ENCODE peak calls at places on chromosomes 7 and 10, in five cellular contexts. M is GM12878, C is K562, T is HepG2, H is H1. J is an unnamed sample.

GRCh38 chr7:34759477-34760125 is 101.6 kb downstream of the NPSR1 start:
- DNase-seq in M (no peak), T (peak), H (no peak), C (peak), J (peak)

GRCh38 chr7:100568176-100568935 is 5.3 kb downstream of the SAP25 start:
- DNase-seq in H (no peak), T (peak), C (no peak), M (no peak), J (peak)

GRCh38 chr7:21690717-21691116 is 147.9 kb downstream of the DNAH11 start:
- DNase-seq in T (no peak), M (no peak), H (no peak), C (no peak), J (no peak)

GRCh38 chr10:16020836-16021235 is 160.5 kb upstream of the MINDY3 start:
- DNase-seq in T (no peak), C (no peak), M (no peak), H (no peak), J (no peak)

GRCh38 chr10:98302711-98303365 is 34.8 kb upstream of the LOXL4 start:
- DNase-seq in T (no peak), C (no peak), H (no peak), M (no peak), J (no peak)

GRCh38 chr7:157625973-157626790 is 289.4 kb downstream of the DNAJB6 start:
- DNase-seq in M (no peak), T (no peak), H (no peak), C (no peak), J (no peak)

GRCh38 chr10:81949283-81949682 is 74.3 kb downstream of the NRG3 start:
- DNase-seq in H (no peak), T (no peak), C (no peak), M (no peak), J (no peak)

GRCh38 chr10:59825932-59826331 is 72.7 kb upstream of the MRLN start:
- DNase-seq in H (no peak), T (no peak), M (no peak), C (no peak), J (no peak)

GRCh38 chr7:140404565-140405080 is 765 bp downstream of the RAB19 start:
- DNase-seq in M (no peak), C (no peak), T (no peak), H (no peak), J (no peak)

GRCh38 chr10:113764598-113764997 is 13.1 kb downstream of the PLEKHS1 start:
- DNase-seq in C (no peak), H (no peak), M (no peak), T (no peak), J (no peak)

GRCh38 chr7:2870471-2870941 is 26.4 kb upstream of the GNA12 start:
- DNase-seq in T (no peak), C (no peak), M (no peak), H (no peak), J (peak)

GRCh38 chr7:91554893-91555292 is 290.7 kb downstream of the FZD1 start:
- DNase-seq in T (no peak), H (no peak), C (peak), M (no peak), J (no peak)

GRCh38 chr10:78462728-78463228 is 429.1 kb downstream of the RPS24 start:
- DNase-seq in C (no peak), H (no peak), T (no peak), M (no peak), J (no peak)

GRCh38 chr7:1645071-1646015 is 24.7 kb upstream of the ELFN1 start:
- DNase-seq in T (no peak), M (no peak), H (no peak), C (no peak), J (no peak)

GRCh38 chr7:133020501-133020900 is 61.4 kb downstream of the CHCHD3 start:
- DNase-seq in T (no peak), H (no peak), C (no peak), M (no peak), J (no peak)

GRCh38 chr10:56881218-56881617 is 520.2 kb upstream of the ZWINT start:
- DNase-seq in H (no peak), T (no peak), C (no peak), M (no peak), J (no peak)

GRCh38 chr7:7620644-7621210 is 19.8 kb upstream of the UMAD1 start:
- DNase-seq in C (no peak), T (no peak), M (no peak), H (no peak), J (peak)

GRCh38 chr10:133156674-133157579 is 3.1 kb upstream of the KNDC1 start:
- DNase-seq in C (no peak), H (no peak), M (no peak), T (no peak), J (peak)

GRCh38 chr10:14705548-14706234 is 69.0 kb downstream of the FAM107B start:
- DNase-seq in T (no peak), H (no peak), M (no peak), C (no peak), J (no peak)

GRCh38 chr7:131159961-131160361 is 167.7 kb upstream of the MKLN1 start:
- DNase-seq in T (no peak), C (no peak), H (no peak), M (no peak), J (no peak)

GRCh38 chr10:119028900-119029612 is 458 bp upstream of the NANOS1 start:
- DNase-seq in H (peak), M (peak), C (peak), T (peak), J (peak)

GRCh38 chr7:134693256-134693655 is 46.6 kb downstream of the BPGM start:
- DNase-seq in C (no peak), H (no peak), M (no peak), T (no peak), J (no peak)

GRCh38 chr7:151124205-151124880 is 38.1 kb downstream of the AGAP3 start:
- DNase-seq in T (no peak), M (no peak), H (no peak), C (no peak), J (no peak)

GRCh38 chr10:63553031-63553430 is 31.8 kb downstream of the REEP3 start:
- DNase-seq in C (no peak), T (no peak), M (no peak), H (no peak), J (no peak)
- H3K4me2 ChIP-seq in C (no peak), T (no peak), M (no peak), H (no peak), J (peak)

GRCh38 chr10:95511314-95511713 is 49.9 kb downstream of the SORBS1 start:
- DNase-seq in M (no peak), T (no peak), H (no peak), C (no peak), J (no peak)
- TF ChIP-seq TAF1 in M (no peak), T (no peak), H (no peak), C (no peak), J (no peak)

GRCh38 chr10:110110338-110110737 is 97.1 kb upstream of the MXI1 start:
- DNase-seq in C (no peak), T (no peak), M (no peak), H (no peak), J (no peak)
- H3K4me2 ChIP-seq in C (no peak), T (no peak), M (no peak), H (no peak), J (no peak)

DNA sequence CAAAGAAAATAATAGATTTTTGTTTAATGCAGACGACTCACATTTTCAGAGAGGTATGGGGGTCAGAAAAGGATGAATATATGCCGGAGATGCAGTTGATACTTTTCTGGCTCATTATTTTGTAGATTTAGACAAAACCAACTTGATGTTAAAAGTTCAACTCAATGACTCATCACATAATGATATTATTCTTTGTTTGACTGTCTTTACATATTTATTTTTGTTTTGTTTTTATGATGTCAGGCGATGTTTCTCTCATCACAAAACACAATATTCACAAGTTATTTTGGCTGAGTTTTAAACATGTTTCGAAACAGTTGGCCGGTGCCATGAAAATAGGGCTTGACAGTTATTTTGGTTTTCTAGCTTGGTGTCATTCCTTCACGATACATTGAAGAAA is 1.3 kb downstream of the GJD4 start:
- DNase-seq in M (no peak), T (no peak), C (no peak), H (no peak), J (no peak)
- TF ChIP-seq TAF1 in M (no peak), T (no peak), C (no peak), H (no peak), J (no peak)

DNA sequence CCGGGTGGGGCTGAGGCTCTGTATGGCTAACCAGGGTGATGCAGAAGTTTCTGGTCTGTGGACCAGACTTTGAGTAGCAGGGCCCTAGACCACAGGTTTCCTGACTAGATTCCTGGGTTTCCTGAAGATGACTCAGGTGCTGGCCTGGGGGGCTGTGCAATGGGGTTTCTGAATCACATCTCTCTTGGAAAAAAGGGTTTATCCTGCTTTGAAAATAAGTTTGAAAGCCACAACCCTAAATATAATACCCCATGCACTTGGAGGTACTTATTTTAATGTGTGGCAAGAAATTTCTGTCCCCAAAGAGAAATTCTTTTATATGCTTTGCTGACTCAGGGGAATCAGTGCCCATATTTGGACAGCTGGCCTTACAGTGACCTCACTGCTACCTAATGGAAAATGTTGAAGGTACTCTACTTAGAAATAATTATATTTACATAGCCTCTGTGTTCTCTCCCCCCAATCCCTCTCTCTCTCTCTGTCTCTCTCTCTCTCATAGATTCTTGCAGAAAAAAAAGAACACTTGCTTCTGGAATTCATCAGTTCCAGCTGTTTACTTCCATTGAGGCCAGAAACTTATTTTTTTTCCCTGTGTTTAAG is 184.4 kb upstream of the LYZL2 start:
- DNase-seq in C (no peak), M (no peak), H (no peak), T (no peak), J (no peak)
- H3K4me2 ChIP-seq in C (no peak), M (no peak), H (no peak), T (no peak), J (peak)

GRCh38 chr10:108757946-108758345 is 1165.4 kb downstream of the XPNPEP1 start:
- DNase-seq in M (no peak), H (no peak), C (no peak), T (no peak), J (no peak)

DNA sequence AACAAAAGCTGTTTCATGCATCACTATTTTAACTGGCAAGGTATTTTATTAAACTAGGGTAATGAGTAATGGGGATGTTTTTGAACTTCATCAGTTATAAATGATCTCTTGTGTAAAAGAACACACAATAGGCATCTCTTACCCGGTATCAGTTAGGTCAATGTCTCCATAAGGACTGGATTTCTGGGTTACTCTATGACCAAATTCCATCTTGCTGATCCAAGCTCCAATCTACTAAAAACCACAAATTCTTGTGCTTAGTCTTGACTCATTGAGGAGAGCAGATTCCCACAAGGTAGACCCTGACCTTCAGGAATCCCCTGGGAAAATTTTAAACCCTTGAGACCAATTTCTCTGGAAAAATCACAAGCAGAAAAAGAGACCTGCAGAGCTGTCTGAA is 1167.7 kb downstream of the XPNPEP1 start:
- DNase-seq in C (no peak), T (no peak), H (no peak), M (no peak), J (no peak)
- TF ChIP-seq TAF1 in C (no peak), T (no peak), H (no peak), M (no peak), J (no peak)

DNA sequence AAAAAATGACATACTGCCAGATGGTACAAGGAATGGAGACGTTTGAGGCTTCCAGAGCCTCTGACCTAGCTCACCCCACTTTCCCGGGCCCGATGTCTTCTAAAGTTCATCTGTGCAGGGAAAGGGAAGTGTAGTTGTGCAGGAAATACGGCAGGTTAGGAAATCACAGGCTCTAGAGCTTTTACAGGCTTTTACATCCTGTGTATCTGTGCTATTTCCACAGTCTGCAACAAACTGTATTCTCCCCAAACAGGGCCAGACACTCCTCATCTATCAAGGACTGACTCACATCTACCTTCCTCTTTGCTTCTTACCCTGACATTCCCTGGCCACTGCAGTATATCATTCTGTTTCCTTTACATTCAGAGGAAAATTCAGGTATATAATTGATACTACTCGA is 185.8 kb upstream of the PRSS58 start:
- DNase-seq in H (no peak), C (no peak), M (no peak), T (no peak), J (no peak)
- H3K4me2 ChIP-seq in H (no peak), C (no peak), M (no peak), T (no peak), J (no peak)

J was measured in SK-N-SH.